ENCODE peak calls at places on chromosomes 16 and 17, in ten cellular contexts. D is cardiac septum; Y is naive thymus-derived CD4-positive, alpha-beta T cell; I is NCI-H1092; Q is HEK293T; K is cardiac fibroblast; W is GM18507; A is ovary; X is dermis microvascular lymphatic vessel endothelial cell; E is activated naive CD4-positive, alpha-beta T cell. O is an unnamed sample.

GRCh38 chr17:74860999-74861553 is 1.4 kb upstream of the GRIN2C start:
- DNase-seq in D (no peak), Y (no peak), I (no peak), Q (no peak), K (no peak), W (no peak), A (no peak), X (no peak), E (no peak), O (no peak)

GRCh38 chr16:74766729-74767128 is 7.9 kb downstream of the FA2H start:
- DNase-seq in D (no peak), Y (no peak), I (no peak), Q (peak), K (no peak), W (no peak), A (no peak), X (no peak), E (no peak), O (no peak)

GRCh38 chr17:72266099-72266852 is 145.5 kb downstream of the SOX9 start:
- DNase-seq in D (no peak), Y (no peak), I (peak), Q (no peak), K (no peak), W (no peak), A (no peak), X (no peak), E (no peak), O (no peak)

GRCh38 chr17:42340691-42341127 is 47.5 kb downstream of the STAT3 start:
- DNase-seq in D (no peak), Y (no peak), I (no peak), Q (no peak), K (no peak), W (no peak), A (no peak), X (no peak), E (no peak), O (no peak)

GRCh38 chr17:5694507-5694906 is 110.2 kb upstream of the NLRP1 start:
- DNase-seq in D (no peak), Y (no peak), I (no peak), Q (peak), K (no peak), W (no peak), A (no peak), X (no peak), E (no peak), O (peak)

GRCh38 chr17:8141741-8142140 is 10.5 kb downstream of the PER1 start:
- DNase-seq in D (no peak), Y (no peak), I (no peak), Q (no peak), K (no peak), W (no peak), A (peak), X (no peak), E (no peak), O (no peak)

GRCh38 chr17:57990037-57990436 is 2.0 kb upstream of the VEZF1 start:
- DNase-seq in D (no peak), Y (no peak), I (no peak), Q (no peak), K (no peak), W (no peak), A (no peak), X (no peak), E (no peak), O (no peak)

GRCh38 chr16:680967-681745 is 946 bp downstream of the STUB1 start:
- DNase-seq in D (no peak), Y (no peak), I (peak), Q (no peak), K (peak), W (no peak), A (peak), X (peak), E (no peak), O (no peak)

GRCh38 chr16:85309656-85310587 is 197.7 kb upstream of the CIBAR2 start:
- DNase-seq in D (no peak), Y (peak), I (peak), Q (no peak), K (no peak), W (no peak), A (no peak), X (no peak), E (no peak), O (peak)

GRCh38 chr16:78434401-78434800 is 334.9 kb downstream of the WWOX start:
- DNase-seq in D (no peak), Y (no peak), I (no peak), Q (no peak), K (no peak), W (no peak), A (no peak), X (no peak), E (no peak), O (no peak)

GRCh38 chr16:75763250-75763649 is 37.0 kb upstream of the CPHXL start:
- DNase-seq in D (no peak), Y (no peak), I (no peak), Q (no peak), K (no peak), W (no peak), A (no peak), X (no peak), E (no peak), O (no peak)

GRCh38 chr16:81964808-81965207 is 46.5 kb downstream of the SDR42E1 start:
- DNase-seq in D (no peak), Y (no peak), I (no peak), Q (no peak), K (no peak), W (no peak), A (no peak), X (no peak), E (no peak), O (no peak)

GRCh38 chr17:77808663-77809425 is 149.7 kb upstream of the TNRC6C start:
- DNase-seq in D (peak), Y (no peak), I (no peak), Q (no peak), K (no peak), W (no peak), A (no peak), X (no peak), E (no peak), O (no peak)

GRCh38 chr16:17696696-17697095 is 225.9 kb upstream of the XYLT1 start:
- DNase-seq in D (no peak), Y (no peak), I (no peak), Q (no peak), K (no peak), W (no peak), A (no peak), X (no peak), E (no peak), O (no peak)

GRCh38 chr17:82950525-82951102 is 110.8 kb upstream of the ZNF750 start:
- DNase-seq in D (peak), Y (no peak), I (no peak), Q (no peak), K (no peak), W (no peak), A (peak), X (no peak), E (no peak), O (no peak)

GRCh38 chr17:35748323-35748960 is 4.6 kb downstream of the GAS2L2 start:
- DNase-seq in D (no peak), Y (no peak), I (no peak), Q (no peak), K (no peak), W (no peak), A (no peak), X (peak), E (no peak), O (no peak)

GRCh38 chr16:66510711-66511614 is 39.0 kb downstream of the TK2 start:
- DNase-seq in D (no peak), Y (no peak), I (no peak), Q (no peak), K (no peak), W (no peak), A (peak), X (no peak), E (no peak), O (no peak)

GRCh38 chr16:6453742-6454141 is 878.9 kb upstream of the RBFOX1 start:
- DNase-seq in D (no peak), Y (no peak), I (no peak), Q (no peak), K (no peak), W (no peak), A (no peak), X (no peak), E (no peak), O (no peak)

GRCh38 chr17:72852267-72852945 is 240.1 kb downstream of the SLC39A11 start:
- DNase-seq in D (no peak), Y (no peak), I (no peak), Q (no peak), K (no peak), W (no peak), A (no peak), X (no peak), E (no peak), O (no peak)

GRCh38 chr16:46801428-46802049 is 29.4 kb downstream of the C16orf87 start:
- DNase-seq in D (no peak), Y (no peak), I (no peak), Q (peak), K (peak), W (no peak), A (no peak), X (peak), E (no peak), O (no peak)

GRCh38 chr17:37768438-37768837 is 23.6 kb upstream of the HNF1B start:
- DNase-seq in D (no peak), Y (no peak), I (no peak), Q (no peak), K (no peak), W (no peak), A (no peak), X (no peak), E (no peak), O (no peak)

GRCh38 chr17:2214047-2214717 is 89.4 kb downstream of the SMG6 start:
- DNase-seq in D (no peak), Y (no peak), I (no peak), Q (peak), K (peak), W (no peak), A (peak), X (peak), E (no peak), O (peak)

GRCh38 chr16:89466920-89467319 is 23.4 kb downstream of the ANKRD11 start:
- DNase-seq in D (no peak), Y (no peak), I (no peak), Q (no peak), K (no peak), W (no peak), A (no peak), X (no peak), E (no peak), O (no peak)

GRCh38 chr16:77555781-77556180 is 120.9 kb upstream of the ADAMTS18 start:
- DNase-seq in D (no peak), Y (no peak), I (no peak), Q (no peak), K (no peak), W (no peak), A (no peak), X (no peak), E (no peak), O (peak)

GRCh38 chr17:32523827-32524552 is 37.2 kb downstream of the CDK5R1 start:
- DNase-seq in D (no peak), Y (peak), I (no peak), Q (no peak), K (no peak), W (peak), A (no peak), X (no peak), E (no peak), O (no peak)